ENCODE peak calls at places on chromosomes 13 and 19, in seven cellular contexts. Z is adrenal gland; S is effector memory CD4-positive, alpha-beta T cell; N is RWPE2; C is gastrocnemius medialis; U is breast epithelium; D is iPS DF 6.9. B is an unnamed sample.

GRCh38 chr13:86856996-86857395 is 814.2 kb upstream of the SLITRK5 start:
- DNase-seq in D (no peak), N (no peak), S (no peak), C (no peak), U (no peak), Z (no peak), B (no peak)

GRCh38 chr19:4454952-4455738 is 2.4 kb downstream of the UBXN6 start:
- DNase-seq in C (peak), Z (peak), N (no peak), S (no peak), D (no peak), U (no peak), B (no peak)

GRCh38 chr19:42242071-42242511 is 311 bp downstream of the GSK3A start:
- DNase-seq in U (no peak), S (no peak), N (no peak), D (no peak), Z (peak), C (no peak), B (no peak)

GRCh38 chr13:98761126-98761978 is 8.9 kb upstream of the SLC15A1 start:
- DNase-seq in S (no peak), C (no peak), D (no peak), U (no peak), N (no peak), Z (no peak), B (no peak)

GRCh38 chr19:53583181-53583580 is 45.2 kb downstream of the ZNF331 start:
- DNase-seq in Z (no peak), S (no peak), U (no peak), N (no peak), D (no peak), C (no peak), B (no peak)

GRCh38 chr19:12834976-12835757 is 788 bp upstream of the RTBDN start:
- DNase-seq in S (no peak), N (no peak), Z (peak), U (no peak), C (no peak), D (no peak), B (no peak)

GRCh38 chr19:20661150-20661819 is at the start of gene ZNF626:
- DNase-seq in S (peak), D (peak), Z (peak), C (peak), U (peak), N (peak), B (no peak)

GRCh38 chr19:13843104-13843921 is 33.6 kb upstream of the NANOS3 start:
- DNase-seq in N (peak), C (no peak), D (no peak), Z (peak), S (no peak), U (peak), B (peak)

GRCh38 chr13:24725379-24725778 is 38.6 kb upstream of the RNF17 start:
- DNase-seq in U (no peak), Z (no peak), N (no peak), C (no peak), D (no peak), S (no peak), B (no peak)

GRCh38 chr13:24672141-24673132 is 7.8 kb upstream of the ATP12A start:
- DNase-seq in N (no peak), C (no peak), Z (no peak), S (no peak), D (no peak), U (no peak), B (no peak)

GRCh38 chr19:6087074-6087506 is 23.2 kb downstream of the RFX2 start:
- DNase-seq in Z (no peak), C (no peak), D (no peak), S (no peak), N (no peak), U (no peak), B (no peak)

GRCh38 chr19:40229484-40229883 is 3.0 kb upstream of the CCNP start:
- DNase-seq in C (no peak), N (no peak), D (no peak), S (no peak), U (no peak), Z (no peak), B (no peak)

GRCh38 chr13:33323766-33324525 is 38.4 kb upstream of the STARD13 start:
- DNase-seq in D (no peak), Z (no peak), C (no peak), S (no peak), U (no peak), N (no peak), B (no peak)

GRCh38 chr19:6273701-6274601 is 5.8 kb downstream of the MLLT1 start:
- DNase-seq in Z (peak), C (peak), D (no peak), N (peak), S (no peak), U (peak), B (peak)

GRCh38 chr19:39498262-39499081 is at the start of gene DLL3:
- DNase-seq in C (no peak), N (no peak), D (no peak), Z (no peak), U (no peak), S (no peak), B (no peak)

GRCh38 chr19:29568036-29568788 is 37.9 kb upstream of the POP4 start:
- DNase-seq in C (no peak), U (peak), D (no peak), Z (no peak), N (no peak), S (no peak), B (no peak)

GRCh38 chr19:55262359-55262758 is 3.5 kb upstream of the PPP6R1 start:
- DNase-seq in S (no peak), C (no peak), Z (no peak), D (no peak), U (no peak), N (no peak), B (no peak)

GRCh38 chr19:35346193-35347052 is 1.3 kb upstream of the FFAR1 start:
- DNase-seq in D (no peak), S (peak), U (peak), N (no peak), C (no peak), Z (no peak), B (no peak)

GRCh38 chr19:41225238-41226052 is 6.4 kb downstream of the AXL start:
- DNase-seq in N (peak), C (peak), D (no peak), S (no peak), Z (peak), U (no peak), B (peak)

GRCh38 chr13:29081036-29081435 is 260.9 kb downstream of the MTUS2 start:
- DNase-seq in D (no peak), U (no peak), N (no peak), Z (no peak), C (no peak), S (no peak), B (no peak)

GRCh38 chr13:113152894-113153809 is 5.3 kb upstream of the PROZ start:
- DNase-seq in N (no peak), U (no peak), C (peak), D (no peak), S (no peak), Z (peak), B (no peak)

GRCh38 chr19:47631681-47632446 is 22.9 kb downstream of the BICRA start:
- DNase-seq in Z (no peak), D (no peak), N (no peak), S (no peak), C (no peak), U (no peak), B (no peak)

GRCh38 chr13:26037302-26037701 is 14.5 kb downstream of the SHISA2 start:
- DNase-seq in U (no peak), C (no peak), Z (no peak), S (no peak), D (peak), N (no peak), B (no peak)

GRCh38 chr13:75621147-75621546 is 15.0 kb upstream of the LMO7 start:
- DNase-seq in C (no peak), S (no peak), Z (no peak), U (no peak), N (no peak), D (no peak), B (no peak)

GRCh38 chr13:44174769-44175425 is 198.7 kb upstream of the SERP2 start:
- DNase-seq in Z (no peak), N (no peak), D (no peak), S (no peak), U (no peak), C (no peak), B (no peak)

GRCh38 chr13:84439108-84439507 is 556.8 kb upstream of the SLITRK1 start:
- DNase-seq in Z (no peak), N (no peak), C (no peak), D (no peak), S (no peak), U (no peak), B (no peak)

GRCh38 chr19:39515551-39516191 is 732 bp downstream of the SELENOV start:
- DNase-seq in Z (no peak), N (no peak), D (no peak), C (no peak), S (no peak), U (no peak), B (no peak)

GRCh38 chr13:34696741-34697140 is 245.3 kb upstream of the NBEA start:
- DNase-seq in U (no peak), C (no peak), D (no peak), Z (no peak), N (no peak), S (no peak), B (no peak)

GRCh38 chr19:12969292-12969988 is at the start of gene DAND5:
- DNase-seq in S (no peak), Z (peak), N (no peak), U (no peak), D (no peak), C (no peak), B (no peak)

GRCh38 chr19:28840891-28841290 is 372.1 kb downstream of the UQCRFS1 start:
- DNase-seq in U (no peak), D (no peak), S (no peak), C (no peak), Z (no peak), N (no peak), B (no peak)

GRCh38 chr19:1169921-1170885 is 3.9 kb downstream of the SBNO2 start:
- DNase-seq in S (no peak), C (no peak), D (no peak), U (no peak), Z (peak), N (peak), B (no peak)
- H3K27ac ChIP-seq in S (no peak), C (peak), D (no peak), U (peak), Z (peak), N (peak), B (no peak)

DNA sequence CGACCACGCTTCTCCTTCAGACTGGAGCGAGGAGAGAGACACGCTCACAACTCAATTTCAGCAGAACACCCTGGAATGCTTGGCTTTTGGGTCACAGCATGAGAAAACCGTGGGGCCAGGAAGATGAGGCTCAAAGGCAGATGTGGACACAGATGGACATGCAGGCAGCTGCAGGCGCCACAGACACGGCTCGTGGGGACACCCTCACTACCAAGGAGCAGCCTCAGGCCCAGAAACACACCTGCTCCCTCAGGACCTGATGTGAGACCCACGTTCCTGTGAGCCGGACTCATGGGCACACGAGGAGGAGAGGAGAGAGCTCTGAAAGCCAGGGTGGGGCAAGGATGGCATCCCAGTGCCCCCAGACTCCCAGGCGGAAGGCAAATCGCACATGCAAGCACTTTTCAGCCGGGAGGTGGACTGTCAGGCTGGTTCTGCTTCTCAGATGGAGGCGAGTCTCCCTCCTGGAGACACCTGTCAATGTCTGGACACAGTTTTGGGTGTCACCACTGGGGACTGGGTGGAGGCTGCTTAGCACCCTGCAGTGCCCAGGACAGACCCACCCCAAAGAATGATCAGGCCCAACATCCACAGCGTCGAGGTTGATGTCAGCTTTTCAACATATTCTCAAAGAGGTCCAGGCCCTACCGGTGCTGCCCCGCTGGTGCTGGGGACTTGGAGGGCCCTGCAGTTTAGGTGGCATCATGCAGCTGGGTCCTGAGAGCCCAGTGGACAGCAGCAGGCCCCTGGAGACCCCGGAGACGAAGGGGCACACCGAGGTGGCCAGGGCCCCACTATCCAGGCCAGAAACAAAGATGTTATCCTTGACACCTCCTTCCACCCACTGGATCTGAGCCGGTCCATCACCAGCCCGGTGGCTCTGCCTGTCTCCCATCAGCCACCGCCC is 2.3 kb downstream of the ABHD17A start:
- DNase-seq in C (no peak), U (no peak), D (no peak), S (no peak), N (no peak), Z (no peak), B (no peak)
- H3K27ac ChIP-seq in C (peak), U (peak), D (no peak), S (peak), N (no peak), Z (no peak), B (no peak)

GRCh38 chr19:18439025-18439909 is 1.3 kb upstream of the ISYNA1 start:
- DNase-seq in U (no peak), C (no peak), D (no peak), N (no peak), Z (peak), S (no peak), B (no peak)
- H3K27ac ChIP-seq in U (peak), C (peak), D (no peak), N (peak), Z (peak), S (no peak), B (no peak)

GRCh38 chr19:51686171-51686570 is 7.0 kb upstream of the SPACA6 start:
- DNase-seq in S (no peak), N (no peak), Z (no peak), D (no peak), C (no peak), U (no peak), B (no peak)
- H3K27ac ChIP-seq in S (no peak), N (peak), Z (no peak), D (no peak), C (no peak), U (peak), B (no peak)

GRCh38 chr13:51271008-51271407 is 48.8 kb downstream of the FAM124A start:
- DNase-seq in U (no peak), Z (no peak), D (no peak), C (no peak), S (no peak), N (no peak), B (no peak)
- H3K27ac ChIP-seq in U (no peak), Z (no peak), D (no peak), C (no peak), S (no peak), N (no peak), B (no peak)

GRCh38 chr13:50731400-50731799 is 112.1 kb downstream of the DLEU7 start:
- DNase-seq in D (no peak), Z (no peak), S (no peak), U (no peak), C (no peak), N (peak), B (peak)
- H3K27ac ChIP-seq in D (no peak), Z (no peak), S (no peak), U (peak), C (no peak), N (peak), B (peak)